ENCODE peak calls at places on chromosome 10, in seven cellular contexts. A, H, N, Y, J, W and T are unnamed samples.

GRCh38 chr10:113751116-113751728 is at the start of gene PLEKHS1:
- DNase-seq in A (no peak), H (no peak), N (peak), Y (peak), J (no peak), W (no peak), T (no peak)

GRCh38 chr10:74272288-74272687 is 121.3 kb downstream of the ADK start:
- DNase-seq in A (no peak), H (no peak), N (no peak), Y (no peak), J (no peak), W (no peak), T (no peak)

GRCh38 chr10:129872001-129872400 is 92.1 kb downstream of the EBF3 start:
- DNase-seq in A (no peak), H (no peak), N (no peak), Y (no peak), J (no peak), W (no peak), T (no peak)

GRCh38 chr10:20492447-20492846 is 404.7 kb downstream of the NEBL start:
- DNase-seq in A (no peak), H (no peak), N (no peak), Y (no peak), J (no peak), W (no peak), T (no peak)

GRCh38 chr10:4586756-4587155 is 239.3 kb upstream of the AKR1E2 start:
- DNase-seq in A (no peak), H (no peak), N (no peak), Y (peak), J (no peak), W (no peak), T (no peak)

GRCh38 chr10:6473901-6474370 is 106.1 kb downstream of the PRKCQ start:
- DNase-seq in A (no peak), H (no peak), N (peak), Y (no peak), J (no peak), W (no peak), T (no peak)

GRCh38 chr10:56679578-56679977 is 318.5 kb upstream of the ZWINT start:
- DNase-seq in A (no peak), H (no peak), N (no peak), Y (no peak), J (no peak), W (no peak), T (no peak)

GRCh38 chr10:24793648-24794379 is 70.1 kb upstream of the ARHGAP21 start:
- DNase-seq in A (no peak), H (no peak), N (no peak), Y (no peak), J (no peak), W (no peak), T (no peak)

GRCh38 chr10:33412261-33413092 is 78.0 kb upstream of the NRP1 start:
- DNase-seq in A (peak), H (no peak), N (peak), Y (peak), J (no peak), W (peak), T (peak)

GRCh38 chr10:65416094-65416493 is 1509.7 kb upstream of the LRRTM3 start:
- DNase-seq in A (no peak), H (no peak), N (no peak), Y (no peak), J (no peak), W (no peak), T (no peak)

GRCh38 chr10:8037941-8038894 is 16.3 kb upstream of the GATA3 start:
- DNase-seq in A (no peak), H (no peak), N (no peak), Y (no peak), J (peak), W (no peak), T (no peak)

GRCh38 chr10:103852189-103852711 is 3.1 kb downstream of the SH3PXD2A start:
- DNase-seq in A (peak), H (no peak), N (no peak), Y (peak), J (no peak), W (no peak), T (no peak)

GRCh38 chr10:27986831-27987230 is 12.0 kb downstream of the ODAD2 start:
- DNase-seq in A (no peak), H (no peak), N (no peak), Y (no peak), J (no peak), W (no peak), T (no peak)

GRCh38 chr10:57675125-57675524 is 592.6 kb downstream of the IPMK start:
- DNase-seq in A (no peak), H (no peak), N (no peak), Y (no peak), J (no peak), W (no peak), T (no peak)

GRCh38 chr10:8614054-8614565 is 559.6 kb downstream of the GATA3 start:
- DNase-seq in A (no peak), H (no peak), N (no peak), Y (no peak), J (no peak), W (no peak), T (no peak)

GRCh38 chr10:97475936-97476594 is 22.2 kb downstream of the MMS19 start:
- DNase-seq in A (no peak), H (no peak), N (no peak), Y (peak), J (peak), W (no peak), T (no peak)

GRCh38 chr10:71632200-71632820 is 87.3 kb downstream of the C10orf105 start:
- DNase-seq in A (no peak), H (no peak), N (no peak), Y (no peak), J (no peak), W (no peak), T (no peak)

GRCh38 chr10:50417906-50418697 is 166.8 kb upstream of the ASAH2 start:
- DNase-seq in A (peak), H (no peak), N (peak), Y (peak), J (peak), W (peak), T (peak)

GRCh38 chr10:114930320-114930719 is 7.7 kb upstream of the TRUB1 start:
- DNase-seq in A (no peak), H (no peak), N (no peak), Y (no peak), J (no peak), W (no peak), T (no peak)

GRCh38 chr10:69948261-69948660 is 104.4 kb upstream of the MACROH2A2 start:
- DNase-seq in A (no peak), H (no peak), N (no peak), Y (no peak), J (no peak), W (no peak), T (no peak)

GRCh38 chr10:1406172-1406975 is 331.0 kb downstream of the ADARB2 start:
- DNase-seq in A (no peak), H (no peak), N (no peak), Y (no peak), J (no peak), W (no peak), T (no peak)

GRCh38 chr10:24374134-24374915 is 165.4 kb downstream of the KIAA1217 start:
- DNase-seq in A (no peak), H (no peak), N (no peak), Y (peak), J (no peak), W (no peak), T (no peak)

GRCh38 chr10:129021597-129022304 is 445.3 kb upstream of the MGMT start:
- DNase-seq in A (peak), H (no peak), N (no peak), Y (no peak), J (no peak), W (no peak), T (no peak)

GRCh38 chr10:88152720-88153119 is 289.3 kb downstream of the PTEN start:
- DNase-seq in A (no peak), H (no peak), N (peak), Y (peak), J (no peak), W (no peak), T (peak)

GRCh38 chr10:101063162-101063525 is 1.4 kb downstream of the KAZALD1 start:
- DNase-seq in A (no peak), H (no peak), N (no peak), Y (no peak), J (no peak), W (no peak), T (no peak)

GRCh38 chr10:30510184-30510931 is 76.4 kb downstream of the MAP3K8 start:
- DNase-seq in A (no peak), H (no peak), N (peak), Y (peak), J (peak), W (no peak), T (peak)

GRCh38 chr10:113264333-113265131 is 288.3 kb upstream of the HABP2 start:
- DNase-seq in A (no peak), H (no peak), N (no peak), Y (no peak), J (no peak), W (no peak), T (no peak)